ENCODE peak calls at places on chromosome 6, in nine cellular contexts. F is kidney epithelial cell, B is AG09309, C is mammary epithelial cell, Q is uterus, R is GM12865, M is body of pancreas, T is mucosa of descending colon, U is adrenal gland. A is an unnamed sample.

GRCh38 chr6:11618533-11618932 is 81.0 kb downstream of the TMEM170B start:
- DNase-seq in U (no peak), R (peak; percentile 53), M (no peak), T (no peak), C (no peak), Q (no peak), F (no peak), B (no peak), A (no peak)

GRCh38 chr6:141460743-141461484 is 671.8 kb upstream of the GJE1 start:
- DNase-seq in B (no peak), Q (no peak), U (no peak), R (no peak), F (no peak), M (no peak), C (no peak), T (no peak), A (no peak)

GRCh38 chr6:148423601-148424270 is 81.1 kb downstream of the SASH1 start:
- DNase-seq in T (no peak), R (no peak), M (peak; percentile 25), Q (no peak), F (peak; percentile 82), C (no peak), U (no peak), B (no peak), A (peak; percentile 58)

GRCh38 chr6:83378621-83379388 is 52.0 kb downstream of the ME1 start:
- DNase-seq in B (peak; percentile 55), F (peak; percentile 41), T (no peak), R (no peak), M (no peak), C (peak; percentile 73), Q (no peak), U (no peak), A (peak; percentile 10)

GRCh38 chr6:98067375-98067774 is 767.0 kb upstream of the POU3F2 start:
- DNase-seq in M (no peak), Q (no peak), B (no peak), T (no peak), F (no peak), C (no peak), R (no peak), U (no peak), A (no peak)

GRCh38 chr6:8059129-8059528 is 5.1 kb downstream of the BLOC1S5 start:
- DNase-seq in B (no peak), C (no peak), Q (no peak), R (peak; percentile 33), M (no peak), T (no peak), U (no peak), F (no peak), A (no peak)

GRCh38 chr6:29797120-29797519 is 30.5 kb upstream of the HLA-G start:
- DNase-seq in T (no peak), U (peak; percentile 27), C (peak; percentile 97), R (no peak), M (no peak), F (no peak), Q (no peak), B (peak; percentile 2), A (peak; percentile 45)

GRCh38 chr6:41706876-41707564 is 28.4 kb downstream of the TFEB start:
- DNase-seq in F (no peak), B (no peak), R (peak; percentile 81), M (no peak), U (peak; percentile 76), Q (peak; percentile 65), T (peak; percentile 50), C (peak; percentile 43), A (no peak)

GRCh38 chr6:142537612-142538478 is 236.0 kb downstream of the ADGRG6 start:
- DNase-seq in M (no peak), Q (no peak), U (no peak), R (peak; percentile 35), T (no peak), B (no peak), F (no peak), C (peak; percentile 18), A (no peak)

GRCh38 chr6:13709698-13710551 is 1.7 kb downstream of the RANBP9 start:
- DNase-seq in U (no peak), B (no peak), M (no peak), T (no peak), F (no peak), C (peak; percentile 45), R (peak; percentile 46), Q (no peak), A (no peak)

GRCh38 chr6:41597246-41598000 is 40.8 kb upstream of the MDFI start:
- DNase-seq in F (no peak), U (no peak), M (no peak), R (no peak), B (no peak), Q (no peak), C (no peak), T (no peak), A (no peak)

GRCh38 chr6:42405025-42405424 is 46.7 kb downstream of the TRERF1 start:
- DNase-seq in R (no peak), Q (no peak), T (no peak), F (no peak), B (no peak), U (no peak), C (no peak), M (no peak), A (no peak)

GRCh38 chr6:48613221-48613949 is 502.4 kb upstream of the PTCHD4 start:
- DNase-seq in T (no peak), B (no peak), Q (no peak), F (no peak), U (no peak), R (no peak), M (no peak), C (no peak), A (no peak)

GRCh38 chr6:41224800-41225199 is 3.3 kb upstream of the TREML4 start:
- DNase-seq in F (no peak), U (no peak), Q (no peak), M (no peak), R (no peak), C (no peak), T (no peak), B (no peak), A (no peak)

GRCh38 chr6:25016311-25016710 is 80.6 kb upstream of the RIPOR2 start:
- DNase-seq in Q (no peak), F (no peak), U (no peak), R (no peak), B (no peak), C (no peak), M (no peak), T (no peak), A (no peak)

GRCh38 chr6:134123666-134124208 is 71.3 kb upstream of the SLC2A12 start:
- DNase-seq in R (peak; percentile 60), F (peak; percentile 56), M (no peak), Q (no peak), B (peak; percentile 64), U (no peak), T (no peak), C (peak; percentile 80), A (no peak)

DNA sequence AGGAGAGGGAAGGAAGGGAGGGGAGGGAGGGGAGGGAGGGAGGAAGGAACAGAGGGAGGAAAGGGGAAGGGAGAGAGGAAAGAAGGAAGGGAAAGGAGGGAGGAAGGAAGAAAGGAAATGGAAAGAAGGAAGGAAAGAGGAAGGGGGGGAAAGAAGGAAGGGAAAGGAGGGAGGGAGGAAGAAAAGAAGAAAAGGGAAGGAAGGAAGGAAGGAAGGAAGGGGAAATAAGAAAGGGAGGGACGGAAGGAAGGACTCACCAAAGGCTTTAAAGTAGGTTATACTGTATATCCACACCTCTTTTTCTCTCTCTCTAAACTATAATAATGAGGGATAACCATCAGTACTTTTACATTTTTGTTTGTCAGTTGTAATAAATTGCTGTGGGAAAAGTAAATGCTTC is 324.9 kb downstream of the ARHGAP18 start:
- DNase-seq in U (no peak), R (no peak), B (no peak), M (no peak), Q (no peak), F (no peak), C (no peak), T (no peak), A (no peak)
- TF ChIP-seq CTCF in U (no peak), R (no peak), B (no peak), M (no peak), Q (no peak), F (no peak), C (no peak), T (no peak), A (no peak)

DNA sequence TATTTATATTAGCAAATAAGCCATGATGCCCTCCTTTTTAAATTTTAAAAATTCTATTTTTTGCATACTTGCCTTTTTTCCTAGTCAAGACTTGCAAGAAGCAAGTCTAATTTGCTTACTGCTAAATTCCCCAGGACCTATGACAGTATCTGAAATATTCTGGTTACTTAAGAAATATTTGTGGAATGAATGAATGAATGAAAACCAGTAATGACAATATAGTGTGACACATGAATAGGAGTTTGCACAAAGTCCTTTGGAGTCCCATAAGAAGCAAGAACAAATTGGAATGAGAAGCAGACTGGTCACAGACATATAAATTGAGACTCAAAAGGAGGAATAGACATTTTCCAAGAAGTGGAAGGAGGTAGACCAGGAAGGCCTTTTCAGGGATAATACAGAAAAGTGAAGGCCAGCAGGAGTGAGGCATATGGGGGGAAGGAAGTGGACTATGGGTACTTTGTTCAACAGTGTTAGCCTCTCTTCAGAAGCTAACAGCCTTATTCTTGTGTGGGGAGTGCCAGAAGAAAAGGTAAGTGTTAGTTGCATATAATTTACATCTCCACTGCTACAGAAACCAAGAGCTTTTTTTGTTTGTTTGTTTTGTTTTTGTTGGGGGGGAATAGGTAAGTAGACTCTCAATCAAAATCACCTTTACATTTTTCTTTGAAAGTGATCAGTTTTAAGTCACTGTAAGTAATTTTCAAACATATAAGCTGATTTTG is 93.6 kb upstream of the FAM184A start:
- DNase-seq in R (no peak), U (no peak), T (no peak), F (no peak), C (no peak), B (no peak), Q (no peak), M (no peak), A (no peak)
- H3K4me3 ChIP-seq in R (no peak overlapping the region), U (no peak overlapping the region), T (no peak overlapping the region), F (no peak overlapping the region), C (no peak overlapping the region), B (no peak overlapping the region), Q (no peak overlapping the region), M (no peak overlapping the region), A (no peak overlapping the region)

DNA sequence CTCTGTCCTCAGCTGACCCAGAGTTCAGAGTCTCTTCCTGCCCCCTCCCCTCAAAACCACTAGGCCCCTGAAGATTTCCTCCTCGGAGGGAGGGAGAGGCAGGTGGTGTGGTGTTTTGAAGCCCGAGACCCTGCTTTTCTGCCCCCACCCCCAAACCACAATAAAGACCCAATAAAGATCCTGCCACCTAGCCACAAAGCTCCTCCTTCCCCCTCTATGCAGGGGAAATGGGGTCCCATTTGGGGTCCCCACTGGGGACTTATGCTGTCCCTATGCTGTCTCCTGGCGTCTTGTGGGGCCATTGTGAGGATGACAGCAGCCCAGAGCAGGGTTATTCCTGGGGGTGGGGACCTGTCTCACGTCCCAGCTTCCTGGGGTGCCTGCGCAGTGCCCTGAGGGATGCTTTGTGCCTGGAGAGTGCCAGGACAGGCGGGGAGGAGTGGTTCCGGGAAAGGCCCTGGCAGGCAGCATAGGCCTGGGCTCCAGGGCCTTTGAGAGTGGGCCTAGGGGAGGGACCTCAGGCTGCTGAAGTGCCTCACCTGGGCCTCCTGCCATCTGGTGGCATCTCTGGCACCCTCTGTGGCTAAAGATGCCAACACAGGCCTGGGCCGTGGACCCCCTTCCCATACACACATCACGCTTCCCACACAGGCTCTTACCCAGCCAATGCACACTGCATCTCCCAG is 8.0 kb upstream of the ARMC12 start:
- DNase-seq in B (no peak), F (no peak), T (peak; percentile 84), M (peak; percentile 61), Q (peak; percentile 51), U (peak; percentile 40), R (no peak), C (peak; percentile 66), A (no peak)
- TF ChIP-seq CTCF in B (no peak), F (peak; percentile 11), T (no peak), M (no peak), Q (no peak), U (no peak), R (no peak), C (peak; percentile 1), A (peak; percentile 18)

GRCh38 chr6:138093632-138094031 is 13.6 kb downstream of the PERP start:
- DNase-seq in M (no peak), U (no peak), F (no peak), R (no peak), C (no peak), Q (no peak), T (no peak), B (no peak), A (no peak)
- H3K4me3 ChIP-seq in M (no peak overlapping the region), U (no peak overlapping the region), F (no peak overlapping the region), R (no peak overlapping the region), C (no peak overlapping the region), Q (no peak overlapping the region), T (no peak overlapping the region), B (no peak overlapping the region), A (no peak overlapping the region)